ENCODE peak calls at places on chromosomes 5 and 9, in five cellular contexts. One of them, this sample, is unnamed.

GRCh38 chr5:177487144-177487543 is 10.3 kb downstream of the PDLIM7 start:
- DNase-seq in uterus: no peak
- DNase-seq in Peyer's patch: no peak
- DNase-seq in lung: no peak
- DNase-seq in heart left ventricle: no peak
- DNase-seq in this sample: no peak

GRCh38 chr9:3980771-3981170 is 319.1 kb downstream of the GLIS3 start:
- DNase-seq in uterus: no peak
- DNase-seq in Peyer's patch: no peak
- DNase-seq in lung: no peak
- DNase-seq in heart left ventricle: no peak
- DNase-seq in this sample: peak; percentile 8

GRCh38 chr5:133842846-133843725 is 125.3 kb downstream of the C5orf15 start:
- DNase-seq in uterus: no peak
- DNase-seq in Peyer's patch: no peak
- DNase-seq in lung: no peak
- DNase-seq in heart left ventricle: no peak
- DNase-seq in this sample: no peak

GRCh38 chr9:72872718-72873117 is 80.1 kb downstream of the ALDH1A1 start:
- DNase-seq in uterus: no peak
- DNase-seq in Peyer's patch: no peak
- DNase-seq in lung: no peak
- DNase-seq in heart left ventricle: no peak
- DNase-seq in this sample: no peak

GRCh38 chr9:135078361-135078821 is 9.1 kb upstream of the OLFM1 start:
- DNase-seq in uterus: no peak
- DNase-seq in Peyer's patch: peak; percentile 10
- DNase-seq in lung: no peak
- DNase-seq in heart left ventricle: no peak
- DNase-seq in this sample: no peak

GRCh38 chr9:129313331-129313955 is 135.4 kb upstream of the IER5L start:
- DNase-seq in uterus: no peak
- DNase-seq in Peyer's patch: no peak
- DNase-seq in lung: no peak
- DNase-seq in heart left ventricle: no peak
- DNase-seq in this sample: no peak

GRCh38 chr5:1463326-1464095 is 18.3 kb upstream of the SLC6A3 start:
- DNase-seq in uterus: no peak
- DNase-seq in Peyer's patch: peak; percentile 35
- DNase-seq in lung: no peak
- DNase-seq in heart left ventricle: no peak
- DNase-seq in this sample: no peak

GRCh38 chr5:138757061-138757776 is 4.0 kb downstream of the CTNNA1 start:
- DNase-seq in uterus: no peak
- DNase-seq in Peyer's patch: no peak
- DNase-seq in lung: no peak
- DNase-seq in heart left ventricle: no peak
- DNase-seq in this sample: no peak

GRCh38 chr9:129449066-129449465 is 171.8 kb downstream of the C9orf50 start:
- DNase-seq in uterus: no peak
- DNase-seq in Peyer's patch: no peak
- DNase-seq in lung: no peak
- DNase-seq in heart left ventricle: no peak
- DNase-seq in this sample: no peak

GRCh38 chr5:150227606-150228273 is 37.9 kb downstream of the SLC6A7 start:
- DNase-seq in uterus: no peak
- DNase-seq in Peyer's patch: no peak
- DNase-seq in lung: no peak
- DNase-seq in heart left ventricle: no peak
- DNase-seq in this sample: peak; percentile 13

GRCh38 chr9:127637322-127637847 is 25.3 kb downstream of the STXBP1 start:
- DNase-seq in uterus: peak; percentile 62
- DNase-seq in Peyer's patch: no peak
- DNase-seq in lung: no peak
- DNase-seq in heart left ventricle: no peak
- DNase-seq in this sample: peak; percentile 84

GRCh38 chr5:158746979-158747378 is 352.7 kb downstream of the EBF1 start:
- DNase-seq in uterus: no peak
- DNase-seq in Peyer's patch: no peak
- DNase-seq in lung: no peak
- DNase-seq in heart left ventricle: no peak
- DNase-seq in this sample: no peak

GRCh38 chr5:53543401-53543800 is 17.0 kb upstream of the NDUFS4 start:
- DNase-seq in uterus: no peak
- DNase-seq in Peyer's patch: no peak
- DNase-seq in lung: no peak
- DNase-seq in heart left ventricle: no peak
- DNase-seq in this sample: no peak

DNA sequence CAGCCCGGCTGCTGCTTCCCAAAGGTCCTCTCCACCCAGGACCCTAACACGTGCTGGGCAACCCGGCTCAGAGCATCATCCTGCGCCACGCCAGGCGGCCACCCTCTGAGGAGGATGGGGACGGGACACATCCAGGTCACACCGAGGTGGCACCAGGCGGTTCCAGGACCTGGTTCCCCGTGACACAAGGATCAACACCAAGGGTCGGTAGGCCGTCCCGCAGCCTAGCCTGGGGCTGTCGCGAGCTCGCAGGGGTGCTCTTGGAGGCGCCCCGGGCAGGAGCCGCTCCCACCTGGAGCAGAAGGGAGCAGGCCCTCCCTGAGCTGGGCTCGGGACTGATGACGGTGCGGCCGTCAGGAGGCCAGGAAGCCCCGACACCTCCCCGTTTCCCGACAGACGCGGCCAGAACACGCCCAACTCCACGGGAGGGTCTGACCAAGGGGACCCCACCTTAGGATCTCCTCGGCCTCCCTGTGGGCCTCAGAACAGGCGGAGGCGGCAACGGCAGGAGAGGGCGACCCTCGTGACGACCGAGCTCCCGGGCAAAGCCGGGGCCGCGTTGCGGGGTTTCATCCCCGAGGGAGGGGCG is 6.3 kb downstream of the EXD3 start:
- DNase-seq in uterus: no peak
- DNase-seq in Peyer's patch: no peak
- DNase-seq in lung: no peak
- DNase-seq in heart left ventricle: peak; percentile 45
- DNase-seq in this sample: no peak
- H3K4me3 ChIP-seq in uterus: no peak overlapping the region
- H3K4me3 ChIP-seq in Peyer's patch: no peak overlapping the region
- H3K4me3 ChIP-seq in lung: no peak overlapping the region
- H3K4me3 ChIP-seq in heart left ventricle: peak overlapping the region; percentile 1
- H3K4me3 ChIP-seq in this sample: no peak overlapping the region

GRCh38 chr5:151799407-151799806 is 27.7 kb downstream of the G3BP1 start:
- DNase-seq in uterus: no peak
- DNase-seq in Peyer's patch: no peak
- DNase-seq in lung: no peak
- DNase-seq in heart left ventricle: no peak
- DNase-seq in this sample: peak; percentile 46
- H3K36me3 ChIP-seq in uterus: no peaks in the 10 kb centered on the region
- H3K36me3 ChIP-seq in Peyer's patch: peaks cover 99% of the 10 kb centered on the region
- H3K36me3 ChIP-seq in lung: peaks cover 36% of the 10 kb centered on the region
- H3K36me3 ChIP-seq in heart left ventricle: no peaks in the 10 kb centered on the region
- H3K36me3 ChIP-seq in this sample: peaks cover 16% of the 10 kb centered on the region

DNA sequence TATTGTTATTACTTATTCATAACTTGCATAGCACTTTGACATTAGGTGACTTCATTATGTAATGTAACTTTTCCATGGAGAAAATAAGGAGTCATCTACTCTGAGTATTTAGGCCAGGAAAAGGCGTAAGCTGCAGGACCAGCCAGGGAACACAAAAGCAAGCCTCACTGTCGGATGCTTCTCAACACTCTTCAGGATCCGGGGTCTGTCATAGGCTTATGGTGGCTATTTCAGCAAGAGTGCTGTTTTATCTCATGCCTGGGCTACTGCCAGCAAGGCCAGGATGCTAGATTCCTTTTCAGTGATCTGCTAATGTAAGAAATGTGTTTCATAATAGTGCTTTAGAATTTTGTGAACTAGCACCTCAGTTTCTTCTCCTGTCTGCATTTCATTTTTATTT is 162.4 kb downstream of the CHSY3 start:
- DNase-seq in uterus: no peak
- DNase-seq in Peyer's patch: no peak
- DNase-seq in lung: no peak
- DNase-seq in heart left ventricle: peak; percentile 25
- DNase-seq in this sample: no peak
- H3K4me3 ChIP-seq in uterus: no peak overlapping the region
- H3K4me3 ChIP-seq in Peyer's patch: no peak overlapping the region
- H3K4me3 ChIP-seq in lung: no peak overlapping the region
- H3K4me3 ChIP-seq in heart left ventricle: no peak overlapping the region
- H3K4me3 ChIP-seq in this sample: no peak overlapping the region

DNA sequence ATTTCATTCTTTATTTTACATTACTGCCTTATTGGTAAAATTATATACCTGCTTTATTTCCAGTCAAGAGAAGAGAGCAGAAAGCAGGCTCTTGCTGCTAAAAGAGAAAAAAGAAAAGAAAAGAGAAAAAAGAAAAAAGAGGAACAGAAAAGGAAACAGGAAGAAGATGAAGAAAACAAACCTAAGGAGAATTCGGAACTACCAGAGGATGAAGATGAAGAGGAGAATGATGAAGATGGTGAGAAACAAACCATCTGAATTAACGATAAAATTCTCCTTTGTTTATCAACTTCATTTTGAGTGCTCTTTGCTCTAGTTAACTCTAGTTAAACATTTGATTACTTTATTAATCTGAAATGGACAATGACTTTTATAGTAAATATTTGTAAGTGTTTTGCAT is 23.5 kb upstream of the EIF4EBP3 start:
- DNase-seq in uterus: no peak
- DNase-seq in Peyer's patch: no peak
- DNase-seq in lung: no peak
- DNase-seq in heart left ventricle: no peak
- DNase-seq in this sample: no peak
- H3K36me3 ChIP-seq in uterus: no peaks in the 10 kb centered on the region
- H3K36me3 ChIP-seq in Peyer's patch: peaks cover 56% of the 10 kb centered on the region
- H3K36me3 ChIP-seq in lung: peaks cover 17% of the 10 kb centered on the region
- H3K36me3 ChIP-seq in heart left ventricle: peaks cover 2% of the 10 kb centered on the region
- H3K36me3 ChIP-seq in this sample: peaks cover 5% of the 10 kb centered on the region

DNA sequence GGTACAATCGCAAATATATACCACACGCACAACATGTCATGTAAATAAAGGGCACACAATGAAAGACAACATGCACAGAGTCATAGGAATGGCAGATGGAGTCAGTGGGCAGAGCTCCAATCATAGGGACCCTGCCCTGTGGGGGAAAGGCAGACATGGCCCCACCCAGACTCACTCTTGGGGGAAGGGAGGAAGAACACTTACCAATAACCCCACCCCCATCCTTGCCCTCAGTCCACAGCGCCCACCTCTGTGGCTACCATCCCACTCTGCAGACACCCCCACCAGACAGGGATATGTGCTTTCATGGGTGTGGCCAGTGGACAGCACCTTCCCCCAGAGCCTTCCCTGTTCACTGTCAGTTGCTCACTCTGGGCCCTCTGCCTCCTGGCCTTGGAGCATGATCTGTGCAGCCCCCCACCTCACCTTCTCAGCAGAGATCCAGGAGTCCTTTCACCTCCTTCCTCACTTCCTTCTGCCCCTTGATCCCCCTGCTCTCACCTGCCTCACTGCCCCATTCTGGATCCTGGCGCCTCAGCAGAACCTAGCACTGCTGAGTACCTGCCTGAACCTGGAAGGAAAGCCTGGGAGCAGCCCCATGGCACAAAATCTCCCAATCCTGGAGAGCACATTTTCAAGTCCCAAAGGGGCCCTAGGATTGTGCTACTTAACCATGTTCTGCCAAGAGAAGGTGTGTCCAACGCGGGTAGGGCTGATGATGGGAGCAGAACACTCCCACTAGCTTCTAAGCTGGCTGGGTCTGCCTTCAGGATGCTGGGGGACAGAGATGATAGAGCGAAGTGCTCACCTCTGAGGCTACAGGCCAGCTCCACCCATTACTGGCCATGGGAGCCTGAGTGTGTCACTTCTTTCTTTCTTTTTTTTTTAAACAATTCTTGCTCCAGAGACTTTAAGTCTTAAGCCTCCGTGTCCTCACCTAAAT is 1.5 kb upstream of the PHF19 start:
- DNase-seq in uterus: no peak
- DNase-seq in Peyer's patch: no peak
- DNase-seq in lung: no peak
- DNase-seq in heart left ventricle: no peak
- DNase-seq in this sample: no peak
- H3K4me3 ChIP-seq in uterus: no peak overlapping the region
- H3K4me3 ChIP-seq in Peyer's patch: peak overlapping the region; percentile 75
- H3K4me3 ChIP-seq in lung: no peak overlapping the region
- H3K4me3 ChIP-seq in heart left ventricle: no peak overlapping the region
- H3K4me3 ChIP-seq in this sample: no peak overlapping the region

GRCh38 chr9:131259432-131259885 is 16.9 kb downstream of the FAM78A start:
- DNase-seq in uterus: no peak
- DNase-seq in Peyer's patch: no peak
- DNase-seq in lung: no peak
- DNase-seq in heart left ventricle: peak; percentile 18
- DNase-seq in this sample: no peak

GRCh38 chr9:131255731-131256197 is 20.5 kb downstream of the FAM78A start:
- DNase-seq in uterus: no peak
- DNase-seq in Peyer's patch: no peak
- DNase-seq in lung: no peak
- DNase-seq in heart left ventricle: peak; percentile 27
- DNase-seq in this sample: no peak

GRCh38 chr9:131258186-131258585 is 18.1 kb downstream of the FAM78A start:
- DNase-seq in uterus: no peak
- DNase-seq in Peyer's patch: no peak
- DNase-seq in lung: no peak
- DNase-seq in heart left ventricle: peak; percentile 51
- DNase-seq in this sample: no peak

GRCh38 chr9:131258698-131259431 is 17.4 kb downstream of the FAM78A start:
- DNase-seq in uterus: no peak
- DNase-seq in Peyer's patch: no peak
- DNase-seq in lung: no peak
- DNase-seq in heart left ventricle: peak; percentile 28
- DNase-seq in this sample: no peak

GRCh38 chr9:131257266-131258025 is 18.9 kb downstream of the FAM78A start:
- DNase-seq in uterus: no peak
- DNase-seq in Peyer's patch: no peak
- DNase-seq in lung: no peak
- DNase-seq in heart left ventricle: peak; percentile 22
- DNase-seq in this sample: no peak
- H3K36me3 ChIP-seq in uterus: no peaks in the 10 kb centered on the region
- H3K36me3 ChIP-seq in Peyer's patch: peaks cover 14% of the 10 kb centered on the region
- H3K36me3 ChIP-seq in lung: peaks cover 2% of the 10 kb centered on the region
- H3K36me3 ChIP-seq in heart left ventricle: no peaks in the 10 kb centered on the region
- H3K36me3 ChIP-seq in this sample: no peaks in the 10 kb centered on the region

GRCh38 chr9:79012561-79012960 is 559.2 kb upstream of the TLE4 start:
- DNase-seq in uterus: no peak
- DNase-seq in Peyer's patch: no peak
- DNase-seq in lung: no peak
- DNase-seq in heart left ventricle: no peak
- DNase-seq in this sample: peak; percentile 50
- H3K4me3 ChIP-seq in uterus: no peak overlapping the region
- H3K4me3 ChIP-seq in Peyer's patch: no peak overlapping the region
- H3K4me3 ChIP-seq in lung: no peak overlapping the region
- H3K4me3 ChIP-seq in heart left ventricle: no peak overlapping the region
- H3K4me3 ChIP-seq in this sample: no peak overlapping the region

GRCh38 chr9:107313555-107314096 is 30.5 kb downstream of the RAD23B start:
- DNase-seq in uterus: no peak
- DNase-seq in Peyer's patch: no peak
- DNase-seq in lung: no peak
- DNase-seq in heart left ventricle: no peak
- DNase-seq in this sample: no peak
- H3K36me3 ChIP-seq in uterus: no peaks in the 10 kb centered on the region
- H3K36me3 ChIP-seq in Peyer's patch: peaks cover 44% of the 10 kb centered on the region
- H3K36me3 ChIP-seq in lung: peaks cover 26% of the 10 kb centered on the region
- H3K36me3 ChIP-seq in heart left ventricle: no peaks in the 10 kb centered on the region
- H3K36me3 ChIP-seq in this sample: peaks cover 9% of the 10 kb centered on the region

This sample was measured in bronchial epithelial cell.